ENCODE peak calls at places on chromosomes 3 and 15, in nine cellular contexts. R is NCI-H1105; N is H9; A is effector CD4-positive, alpha-beta T cell; Q is hepatocyte; J is islet precursor cell; S is T follicular helper cell; F is GM06990; O is T-helper 2 cell. Z is an unnamed sample.

GRCh38 chr3:194808709-194809108 is 123.0 kb downstream of the FAM43A start:
- DNase-seq in R (no peak), N (no peak), A (no peak), Q (no peak), J (peak), S (no peak), F (no peak), O (no peak), Z (no peak)

GRCh38 chr3:115401891-115402501 is 221.3 kb upstream of the GAP43 start:
- DNase-seq in R (no peak), N (no peak), A (no peak), Q (no peak), J (no peak), S (no peak), F (no peak), O (no peak), Z (no peak)

GRCh38 chr15:66153549-66154415 is 99.8 kb downstream of the MEGF11 start:
- DNase-seq in R (peak), N (no peak), A (no peak), Q (no peak), J (no peak), S (no peak), F (peak), O (no peak), Z (no peak)

GRCh38 chr15:63601026-63601726 is 4.0 kb downstream of the FBXL22 start:
- DNase-seq in R (no peak), N (no peak), A (peak), Q (peak), J (no peak), S (peak), F (no peak), O (no peak), Z (no peak)

GRCh38 chr3:66485291-66485968 is 15.4 kb downstream of the LRIG1 start:
- DNase-seq in R (no peak), N (no peak), A (no peak), Q (no peak), J (no peak), S (no peak), F (no peak), O (no peak), Z (no peak)

GRCh38 chr3:67655364-67656121 is 1.1 kb upstream of the SUCLG2 start:
- DNase-seq in R (no peak), N (no peak), A (peak), Q (no peak), J (no peak), S (peak), F (peak), O (peak), Z (peak)

GRCh38 chr3:58323795-58324674 is 8.7 kb upstream of the PXK start:
- DNase-seq in R (no peak), N (no peak), A (no peak), Q (no peak), J (no peak), S (no peak), F (no peak), O (no peak), Z (no peak)

GRCh38 chr3:157122116-157122515 is 37.8 kb downstream of the CCNL1 start:
- DNase-seq in R (no peak), N (no peak), A (no peak), Q (peak), J (peak), S (no peak), F (no peak), O (no peak), Z (no peak)

GRCh38 chr15:85878866-85879265 is 84.1 kb upstream of the KLHL25 start:
- DNase-seq in R (no peak), N (no peak), A (no peak), Q (no peak), J (no peak), S (no peak), F (no peak), O (no peak), Z (no peak)

GRCh38 chr3:70805044-70805732 is 492.8 kb upstream of the MDFIC2 start:
- DNase-seq in R (no peak), N (no peak), A (no peak), Q (no peak), J (no peak), S (no peak), F (no peak), O (no peak), Z (no peak)

GRCh38 chr15:78302579-78302978 is 3.2 kb upstream of the SKIC8 start:
- DNase-seq in R (no peak), N (no peak), A (no peak), Q (no peak), J (no peak), S (no peak), F (no peak), O (no peak), Z (no peak)

GRCh38 chr3:96863129-96863740 is 48.8 kb downstream of the EPHA6 start:
- DNase-seq in R (peak), N (no peak), A (no peak), Q (peak), J (peak), S (no peak), F (no peak), O (no peak), Z (no peak)

GRCh38 chr15:64017591-64018163 is 28.6 kb downstream of the DAPK2 start:
- DNase-seq in R (no peak), N (no peak), A (no peak), Q (no peak), J (no peak), S (no peak), F (no peak), O (no peak), Z (no peak)

GRCh38 chr3:59043391-59043790 is 6.4 kb downstream of the CFAP20DC start:
- DNase-seq in R (no peak), N (no peak), A (no peak), Q (no peak), J (no peak), S (no peak), F (no peak), O (no peak), Z (no peak)

GRCh38 chr15:31328425-31328998 is 1.9 kb downstream of the KLF13 start:
- DNase-seq in R (no peak), N (no peak), A (peak), Q (no peak), J (no peak), S (peak), F (peak), O (peak), Z (peak)

GRCh38 chr15:52112203-52112750 is 298 bp downstream of the BCL2L10 start:
- DNase-seq in R (no peak), N (peak), A (peak), Q (peak), J (no peak), S (peak), F (peak), O (no peak), Z (peak)

GRCh38 chr15:91253605-91254004 is 153.5 kb downstream of the SV2B start:
- DNase-seq in R (no peak), N (no peak), A (no peak), Q (no peak), J (no peak), S (no peak), F (no peak), O (no peak), Z (no peak)

GRCh38 chr15:25176991-25177954 is 222.5 kb downstream of the SNRPN start:
- DNase-seq in R (no peak), N (no peak), A (no peak), Q (peak), J (peak), S (no peak), F (no peak), O (peak), Z (no peak)

GRCh38 chr15:38545179-38545578 is 19.4 kb downstream of the RASGRP1 start:
- DNase-seq in R (no peak), N (no peak), A (no peak), Q (no peak), J (no peak), S (no peak), F (no peak), O (no peak), Z (no peak)

Z was measured in stimulated activated CD8-positive, alpha-beta memory T cell treated with anti-CD3 and anti-CD28 coated beads, Interleukin-12 subunit alpha, Interleukin-12 subunit beta, amount 100 ng/mL, for 1 hour.